ENCODE peak calls at places on chromosomes 7 and 10, in seven cellular contexts. K is bronchial epithelial cell, L is nephron progenitor cell, G is OCI-LY7, B is Peyer's patch, C is endodermal cell, F is Caco-2. Y is an unnamed sample.

GRCh38 chr7:1234794-1235500 is 2.3 kb downstream of the UNCX start:
- DNase-seq in K (no peak), L (peak; percentile 44), G (no peak), B (no peak), C (peak; percentile 85), F (no peak), Y (no peak)

GRCh38 chr7:17560516-17560915 is 262.1 kb downstream of the AHR start:
- DNase-seq in K (peak; percentile 95), L (no peak), G (no peak), B (no peak), C (no peak), F (no peak), Y (no peak)

GRCh38 chr10:120394446-120394845 is 62.6 kb upstream of the PLPP4 start:
- DNase-seq in K (no peak), L (no peak), G (no peak), B (no peak), C (no peak), F (no peak), Y (no peak)

GRCh38 chr10:127346604-127347003 is 150.2 kb upstream of the INSYN2A start:
- DNase-seq in K (no peak), L (no peak), G (no peak), B (no peak), C (no peak), F (no peak), Y (peak; percentile 40)

GRCh38 chr7:39667354-39667923 is 44.1 kb downstream of the RALA start:
- DNase-seq in K (no peak), L (peak; percentile 10), G (no peak), B (no peak), C (no peak), F (no peak), Y (no peak)

GRCh38 chr10:17607060-17607459 is 10.1 kb downstream of the HACD1 start:
- DNase-seq in K (no peak), L (no peak), G (no peak), B (no peak), C (no peak), F (no peak), Y (no peak)

GRCh38 chr7:51356849-51357516 is 40.4 kb upstream of the COBL start:
- DNase-seq in K (no peak), L (peak; percentile 18), G (no peak), B (no peak), C (peak; percentile 36), F (no peak), Y (no peak)

GRCh38 chr10:23533212-23533611 is 94.3 kb downstream of the OTUD1 start:
- DNase-seq in K (no peak), L (no peak), G (no peak), B (no peak), C (no peak), F (no peak), Y (no peak)

GRCh38 chr7:74012842-74013249 is 15.1 kb upstream of the ELN start:
- DNase-seq in K (peak; percentile 46), L (no peak), G (no peak), B (no peak), C (peak; percentile 90), F (no peak), Y (peak; percentile 92)

GRCh38 chr7:96088579-96088978 is 233.3 kb downstream of the SLC25A13 start:
- DNase-seq in K (peak; percentile 91), L (no peak), G (no peak), B (no peak), C (no peak), F (no peak), Y (no peak)

GRCh38 chr7:12729112-12729511 is 41.7 kb downstream of the ARL4A start:
- DNase-seq in K (no peak), L (no peak), G (no peak), B (no peak), C (peak; percentile 86), F (no peak), Y (no peak)

DNA sequence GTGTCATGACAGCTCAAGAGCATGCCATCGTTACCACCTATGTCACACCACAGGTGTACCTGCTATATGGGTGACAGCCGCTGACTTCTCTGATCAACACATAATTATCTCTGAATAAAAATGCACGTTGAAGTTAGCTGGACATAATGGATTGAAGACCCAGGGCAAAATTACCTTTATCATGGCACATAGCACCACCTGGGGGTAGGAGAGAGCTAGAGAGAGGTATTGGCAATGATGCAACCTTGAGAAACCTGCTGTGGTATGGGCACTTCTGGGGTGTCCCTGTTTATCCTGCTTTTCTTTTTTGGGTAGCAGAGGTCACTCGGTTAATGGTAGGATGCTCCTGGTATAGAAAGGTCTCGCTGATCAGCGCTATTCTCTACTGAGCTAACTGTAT is 323.3 kb downstream of the TFEC start:
- DNase-seq in K (peak; percentile 42), L (no peak), G (peak; percentile 13), B (no peak), C (peak; percentile 66), F (peak; percentile 38), Y (no peak)
- TF ChIP-seq CTCF in K (peak; percentile 59), L (peak; percentile 12), G (peak; percentile 39), B (peak; percentile 52), C (peak; percentile 76), F (peak; percentile 44), Y (no peak)

GRCh38 chr7:2758673-2759603 is 70.9 kb downstream of the AMZ1 start:
- DNase-seq in K (peak; percentile 34), L (no peak), G (no peak), B (no peak), C (no peak), F (no peak), Y (no peak)

GRCh38 chr7:2759736-2760097 is 71.7 kb downstream of the AMZ1 start:
- DNase-seq in K (no peak), L (no peak), G (no peak), B (no peak), C (no peak), F (no peak), Y (no peak)

GRCh38 chr7:2761801-2762497 is 73.9 kb downstream of the AMZ1 start:
- DNase-seq in K (no peak), L (no peak), G (no peak), B (no peak), C (no peak), F (no peak), Y (no peak)

GRCh38 chr7:2761131-2761624 is 73.2 kb downstream of the AMZ1 start:
- DNase-seq in K (no peak), L (no peak), G (no peak), B (no peak), C (no peak), F (no peak), Y (no peak)

GRCh38 chr7:2760098-2760889 is 72.3 kb downstream of the AMZ1 start:
- DNase-seq in K (peak; percentile 57), L (no peak), G (peak; percentile 15), B (peak; percentile 93), C (peak; percentile 87), F (no peak), Y (peak; percentile 29)
- TF ChIP-seq CTCF in K (peak; percentile 42), L (peak; percentile 41), G (peak; percentile 53), B (peak; percentile 65), C (peak; percentile 75), F (peak; percentile 54), Y (no peak)

GRCh38 chr7:114929570-114929969 is 7.7 kb downstream of the MDFIC start:
- DNase-seq in K (no peak), L (no peak), G (no peak), B (no peak), C (no peak), F (no peak), Y (no peak)
- TF ChIP-seq CTCF in K (no peak), L (no peak), G (no peak), B (no peak), C (peak; percentile 55), F (no peak), Y (no peak)

DNA sequence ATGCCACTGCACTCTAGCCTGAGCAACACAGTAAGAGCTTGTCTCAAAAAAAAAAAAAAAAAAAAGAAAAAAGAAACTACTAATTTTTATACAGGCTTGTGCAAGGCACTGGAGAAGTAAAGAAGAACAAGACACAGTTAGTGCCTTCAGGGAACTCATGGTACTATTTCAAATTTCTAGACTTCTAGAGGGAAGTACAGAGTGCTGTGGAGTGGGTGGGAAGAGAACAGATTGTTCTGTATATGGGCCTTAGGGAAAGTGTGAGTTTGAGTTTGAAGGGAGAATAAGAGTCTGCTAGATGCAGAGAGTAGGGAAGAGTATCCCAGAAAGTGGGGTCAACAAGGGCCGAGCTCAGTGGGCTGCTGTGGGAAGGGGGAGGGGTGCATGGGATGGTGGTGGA is 234.9 kb downstream of the PHTF2 start:
- DNase-seq in K (no peak), L (no peak), G (no peak), B (no peak), C (no peak), F (no peak), Y (no peak)
- TF ChIP-seq CTCF in K (no peak), L (no peak), G (no peak), B (no peak), C (no peak), F (no peak), Y (no peak)

Y was measured in GM20000.